ENCODE peak calls at places on chromosomes 3 and 15, in four cellular contexts. One of them, this sample, is unnamed.

GRCh38 chr3:43146599-43146998 is 40.7 kb upstream of the POMGNT2 start:
- DNase-seq in activated CD8-positive, alpha-beta memory T cell treated with anti-CD3 and anti-CD28 coated beads, Interleukin-2, amount 50 U/mL, for 4 hours: no peak
- DNase-seq in SK-N-DZ: no peak
- DNase-seq in SW480: no peak
- DNase-seq in this sample: no peak

GRCh38 chr3:36743821-36744220 is 20.5 kb downstream of the DCLK3 start:
- DNase-seq in activated CD8-positive, alpha-beta memory T cell treated with anti-CD3 and anti-CD28 coated beads, Interleukin-2, amount 50 U/mL, for 4 hours: no peak
- DNase-seq in SW480: no peak
- DNase-seq in SK-N-DZ: no peak
- DNase-seq in this sample: no peak

GRCh38 chr15:56244811-56245576 is 1.3 kb upstream of the RFX7 start:
- DNase-seq in activated CD8-positive, alpha-beta memory T cell treated with anti-CD3 and anti-CD28 coated beads, Interleukin-2, amount 50 U/mL, for 4 hours: peak; percentile 37
- DNase-seq in SW480: no peak
- DNase-seq in SK-N-DZ: peak; percentile 43
- DNase-seq in this sample: no peak

GRCh38 chr15:34721802-34722795 is 32.7 kb downstream of the GJD2 start:
- DNase-seq in SW480: peak; percentile 13
- DNase-seq in activated CD8-positive, alpha-beta memory T cell treated with anti-CD3 and anti-CD28 coated beads, Interleukin-2, amount 50 U/mL, for 4 hours: no peak
- DNase-seq in SK-N-DZ: peak; percentile 79
- DNase-seq in this sample: no peak

GRCh38 chr3:126907557-126907956 is 75.4 kb upstream of the PLXNA1 start:
- DNase-seq in SW480: no peak
- DNase-seq in SK-N-DZ: no peak
- DNase-seq in activated CD8-positive, alpha-beta memory T cell treated with anti-CD3 and anti-CD28 coated beads, Interleukin-2, amount 50 U/mL, for 4 hours: no peak
- DNase-seq in this sample: no peak

GRCh38 chr15:72342385-72342784 is 22.4 kb upstream of the CELF6 start:
- DNase-seq in SW480: no peak
- DNase-seq in SK-N-DZ: peak; percentile 19
- DNase-seq in activated CD8-positive, alpha-beta memory T cell treated with anti-CD3 and anti-CD28 coated beads, Interleukin-2, amount 50 U/mL, for 4 hours: peak; percentile 35
- DNase-seq in this sample: no peak

GRCh38 chr3:4306860-4307259 is 3.7 kb downstream of the SETMAR start:
- DNase-seq in SW480: no peak
- DNase-seq in activated CD8-positive, alpha-beta memory T cell treated with anti-CD3 and anti-CD28 coated beads, Interleukin-2, amount 50 U/mL, for 4 hours: no peak
- DNase-seq in SK-N-DZ: no peak
- DNase-seq in this sample: no peak

GRCh38 chr3:146218880-146219866 is 31.7 kb downstream of the PLSCR4 start:
- DNase-seq in SW480: peak; percentile 29
- DNase-seq in activated CD8-positive, alpha-beta memory T cell treated with anti-CD3 and anti-CD28 coated beads, Interleukin-2, amount 50 U/mL, for 4 hours: peak; percentile 44
- DNase-seq in SK-N-DZ: peak; percentile 29
- DNase-seq in this sample: no peak

GRCh38 chr15:44102675-44103254 is 92.3 kb downstream of the FRMD5 start:
- DNase-seq in SW480: peak; percentile 28
- DNase-seq in SK-N-DZ: no peak
- DNase-seq in activated CD8-positive, alpha-beta memory T cell treated with anti-CD3 and anti-CD28 coated beads, Interleukin-2, amount 50 U/mL, for 4 hours: no peak
- DNase-seq in this sample: no peak

GRCh38 chr3:188299713-188300112 is 145.8 kb downstream of the LPP start:
- DNase-seq in SK-N-DZ: peak; percentile 28
- DNase-seq in activated CD8-positive, alpha-beta memory T cell treated with anti-CD3 and anti-CD28 coated beads, Interleukin-2, amount 50 U/mL, for 4 hours: no peak
- DNase-seq in SW480: no peak
- DNase-seq in this sample: no peak

GRCh38 chr3:101615525-101615924 is 41.5 kb downstream of the PCNP start:
- DNase-seq in SK-N-DZ: no peak
- DNase-seq in activated CD8-positive, alpha-beta memory T cell treated with anti-CD3 and anti-CD28 coated beads, Interleukin-2, amount 50 U/mL, for 4 hours: no peak
- DNase-seq in SW480: no peak
- DNase-seq in this sample: no peak

GRCh38 chr3:7290062-7290825 is 429.3 kb downstream of the GRM7 start:
- DNase-seq in SK-N-DZ: no peak
- DNase-seq in activated CD8-positive, alpha-beta memory T cell treated with anti-CD3 and anti-CD28 coated beads, Interleukin-2, amount 50 U/mL, for 4 hours: no peak
- DNase-seq in SW480: no peak
- DNase-seq in this sample: no peak

GRCh38 chr3:64188810-64189560 is 36.3 kb downstream of the PRICKLE2 start:
- DNase-seq in SW480: peak; percentile 57
- DNase-seq in activated CD8-positive, alpha-beta memory T cell treated with anti-CD3 and anti-CD28 coated beads, Interleukin-2, amount 50 U/mL, for 4 hours: no peak
- DNase-seq in SK-N-DZ: no peak
- DNase-seq in this sample: no peak

GRCh38 chr3:179021119-179021903 is 50.3 kb downstream of the ZMAT3 start:
- DNase-seq in activated CD8-positive, alpha-beta memory T cell treated with anti-CD3 and anti-CD28 coated beads, Interleukin-2, amount 50 U/mL, for 4 hours: no peak
- DNase-seq in SW480: no peak
- DNase-seq in SK-N-DZ: no peak
- DNase-seq in this sample: no peak

GRCh38 chr3:123111640-123112039 is 44.8 kb downstream of the PDIA5 start:
- DNase-seq in SK-N-DZ: no peak
- DNase-seq in activated CD8-positive, alpha-beta memory T cell treated with anti-CD3 and anti-CD28 coated beads, Interleukin-2, amount 50 U/mL, for 4 hours: no peak
- DNase-seq in SW480: no peak
- DNase-seq in this sample: no peak

GRCh38 chr3:144866504-144866903 is 894.9 kb downstream of the DIPK2A start:
- DNase-seq in SK-N-DZ: no peak
- DNase-seq in SW480: no peak
- DNase-seq in activated CD8-positive, alpha-beta memory T cell treated with anti-CD3 and anti-CD28 coated beads, Interleukin-2, amount 50 U/mL, for 4 hours: no peak
- DNase-seq in this sample: no peak

GRCh38 chr3:136343873-136344281 is 93.7 kb downstream of the PCCB start:
- DNase-seq in SK-N-DZ: peak; percentile 72
- DNase-seq in activated CD8-positive, alpha-beta memory T cell treated with anti-CD3 and anti-CD28 coated beads, Interleukin-2, amount 50 U/mL, for 4 hours: no peak
- DNase-seq in SW480: peak; percentile 50
- DNase-seq in this sample: no peak

GRCh38 chr3:189529468-189529867 is 101.7 kb upstream of the TP63 start:
- DNase-seq in activated CD8-positive, alpha-beta memory T cell treated with anti-CD3 and anti-CD28 coated beads, Interleukin-2, amount 50 U/mL, for 4 hours: no peak
- DNase-seq in SK-N-DZ: no peak
- DNase-seq in SW480: no peak
- DNase-seq in this sample: no peak